ENCODE peak calls at places on chromosomes 1 and 21, in seven cellular contexts. B is CD8-positive, alpha-beta T cell; N is hepatocyte; V is HepG2; Y is DND-41; H is ovary; S is CD8-positive, alpha-beta memory T cell. O is an unnamed sample.

GRCh38 chr1:59367269-59368006 is 70.5 kb downstream of the FGGY start:
- DNase-seq in N (peak; percentile 58), Y (no peak), H (peak; percentile 75), S (no peak), V (no peak), B (no peak), O (no peak)

GRCh38 chr1:231485029-231485784 is 43.3 kb upstream of the TSNAX start:
- DNase-seq in B (no peak), Y (no peak), H (no peak), N (no peak), V (peak; percentile 24), S (no peak), O (no peak)

GRCh38 chr21:44726803-44727202 is 15.4 kb upstream of the TSPEAR start:
- DNase-seq in H (no peak), V (no peak), N (no peak), B (no peak), S (no peak), Y (no peak), O (no peak)

GRCh38 chr21:20698585-20698984 is 299.6 kb upstream of the NCAM2 start:
- DNase-seq in H (no peak), V (no peak), S (no peak), B (no peak), N (no peak), Y (no peak), O (no peak)

GRCh38 chr21:46021398-46021797 is 39.8 kb downstream of the COL6A1 start:
- DNase-seq in S (no peak), H (no peak), Y (no peak), V (no peak), N (no peak), B (no peak), O (no peak)

GRCh38 chr1:27382950-27383627 is at the start of gene CD164L2:
- DNase-seq in S (no peak), Y (no peak), H (no peak), V (no peak), N (peak; percentile 84), B (no peak), O (peak; percentile 62)

GRCh38 chr21:31509108-31510017 is 150.1 kb upstream of the SOD1 start:
- DNase-seq in B (peak; percentile 29), S (peak; percentile 18), H (no peak), Y (peak; percentile 55), V (peak; percentile 18), N (peak; percentile 57), O (peak; percentile 3)

GRCh38 chr1:165894591-165894990 is 67.2 kb downstream of the UCK2 start:
- DNase-seq in H (no peak), S (no peak), B (no peak), V (no peak), N (no peak), Y (no peak), O (no peak)

GRCh38 chr1:239995281-239995680 is 96.4 kb upstream of the FMN2 start:
- DNase-seq in S (no peak), B (no peak), V (no peak), H (no peak), N (no peak), Y (no peak), O (no peak)

GRCh38 chr1:91672601-91673161 is 172.0 kb downstream of the CDC7 start:
- DNase-seq in H (no peak), N (no peak), Y (no peak), B (no peak), S (no peak), V (no peak), O (no peak)

GRCh38 chr1:106225406-106225805 is 831.1 kb upstream of the PRMT6 start:
- DNase-seq in V (no peak), H (no peak), B (no peak), N (no peak), Y (no peak), S (no peak), O (no peak)

GRCh38 chr1:5514519-5515183 is 477.6 kb downstream of the NPHP4 start:
- DNase-seq in S (peak; percentile 41), H (peak; percentile 75), B (peak; percentile 48), Y (peak; percentile 71), V (peak; percentile 21), N (peak; percentile 81), O (peak; percentile 38)

GRCh38 chr1:32400876-32401631 is 6.8 kb upstream of the BSDC1 start:
- DNase-seq in H (peak; percentile 89), N (peak; percentile 94), Y (peak; percentile 69), B (no peak), V (peak; percentile 66), S (peak; percentile 21), O (peak; percentile 89)

GRCh38 chr1:114032271-114033218 is 53.3 kb downstream of the OLFML3 start:
- DNase-seq in Y (no peak), N (peak; percentile 40), H (no peak), S (no peak), V (no peak), B (no peak), O (no peak)

GRCh38 chr1:86987446-86987845 is 73.0 kb downstream of the HS2ST1 start:
- DNase-seq in B (no peak), H (no peak), V (no peak), S (no peak), Y (no peak), N (no peak), O (no peak)

GRCh38 chr1:77168358-77168757 is 50.9 kb downstream of the PIGK start:
- DNase-seq in H (no peak), B (no peak), V (no peak), Y (no peak), N (no peak), S (no peak), O (no peak)

GRCh38 chr1:27004471-27005165 is 8.0 kb downstream of the TENT5B start:
- DNase-seq in Y (no peak), N (peak; percentile 72), S (no peak), B (no peak), V (no peak), H (no peak), O (no peak)

GRCh38 chr21:31133243-31133830 is 95.1 kb upstream of the KRTAP19-8 start:
- DNase-seq in S (no peak), H (no peak), N (no peak), V (no peak), Y (peak; percentile 50), B (no peak), O (no peak)

GRCh38 chr1:244272471-244273261 is 179.0 kb downstream of the ADSS2 start:
- DNase-seq in S (peak; percentile 59), B (peak; percentile 42), V (peak; percentile 70), N (peak; percentile 87), Y (peak; percentile 76), H (peak; percentile 59), O (peak; percentile 79)

GRCh38 chr1:181817091-181817490 is 244.4 kb downstream of the ZNF648 start:
- DNase-seq in V (no peak), N (no peak), Y (no peak), S (no peak), H (no peak), B (no peak), O (no peak)

GRCh38 chr1:163201906-163202305 is 810 bp downstream of the RGS5 start:
- DNase-seq in H (no peak), N (no peak), S (no peak), B (no peak), V (no peak), Y (no peak), O (no peak)

GRCh38 chr1:228154021-228154684 is 4.4 kb downstream of the GJC2 start:
- DNase-seq in N (no peak), S (no peak), H (peak; percentile 21), B (no peak), V (no peak), Y (no peak), O (no peak)

GRCh38 chr1:212481438-212481767 is 48.7 kb downstream of the NENF start:
- DNase-seq in S (no peak), N (no peak), B (no peak), Y (no peak), V (no peak), H (no peak), O (no peak)

GRCh38 chr1:34053660-34054059 is 111.4 kb downstream of the CSMD2 start:
- DNase-seq in B (no peak), S (no peak), V (no peak), Y (no peak), H (no peak), N (no peak), O (no peak)

GRCh38 chr21:31623664-31624063 is 35.8 kb upstream of the SOD1 start:
- DNase-seq in B (no peak), N (no peak), Y (no peak), H (no peak), S (no peak), V (no peak), O (no peak)

DNA sequence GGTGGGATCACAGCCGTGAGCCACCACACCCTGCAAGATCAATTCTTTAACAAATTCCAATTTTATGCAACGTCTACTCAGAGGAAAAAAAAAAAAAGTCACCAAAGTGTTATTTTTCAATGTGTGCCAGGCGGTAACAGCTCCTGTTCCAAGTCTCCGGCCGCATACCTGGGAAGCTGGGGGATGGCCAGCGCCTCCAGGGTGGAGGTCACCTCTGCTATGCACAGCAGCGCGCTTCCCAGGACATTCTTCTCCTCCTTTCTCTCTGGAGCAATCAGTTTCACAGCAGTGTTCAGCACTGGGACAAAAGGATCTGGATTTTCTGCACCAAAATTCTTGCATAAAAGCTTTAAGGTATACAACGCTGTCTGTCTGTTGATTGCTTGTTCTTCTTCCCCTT is 34.3 kb downstream of the LGALS8 start:
- DNase-seq in N (no peak), S (no peak), H (no peak), B (no peak), V (no peak), Y (no peak), O (no peak)
- H3K36me3 ChIP-seq in N (no peaks in the 10 kb centered on the region), S (peaks cover 56% of the 10 kb centered on the region), H (no peaks in the 10 kb centered on the region), B (peaks cover 32% of the 10 kb centered on the region), V (peaks cover 71% of the 10 kb centered on the region), Y (peaks cover 94% of the 10 kb centered on the region), O (peaks cover 20% of the 10 kb centered on the region)

GRCh38 chr1:207420109-207420508 is 34.0 kb upstream of the CR2 start:
- DNase-seq in Y (no peak), V (no peak), S (no peak), H (no peak), N (no peak), B (no peak), O (no peak)
- H3K36me3 ChIP-seq in Y (no peaks in the 10 kb centered on the region), V (no peaks in the 10 kb centered on the region), S (no peaks in the 10 kb centered on the region), H (no peaks in the 10 kb centered on the region), N (no peaks in the 10 kb centered on the region), B (no peaks in the 10 kb centered on the region), O (no peaks in the 10 kb centered on the region)

DNA sequence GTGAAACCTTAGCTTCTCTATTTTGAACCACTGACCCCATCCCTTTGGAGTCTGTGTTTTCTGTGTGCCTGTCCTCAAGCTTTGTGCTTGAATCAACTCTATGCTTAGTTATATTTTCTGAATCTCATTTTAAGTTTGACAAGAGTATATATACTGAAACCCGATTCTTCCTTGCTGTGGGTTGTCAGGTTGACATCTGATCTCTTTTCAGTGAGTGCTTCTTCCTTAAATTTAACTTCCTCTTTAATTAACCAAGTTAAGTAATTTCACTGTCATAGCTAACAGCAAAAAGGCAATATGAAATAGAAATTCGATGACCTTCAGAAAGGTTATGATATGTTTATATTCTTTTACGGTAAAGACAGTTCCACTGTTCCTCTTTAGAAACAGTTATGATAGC is 69.4 kb downstream of the C1orf21 start:
- DNase-seq in N (no peak), S (no peak), V (no peak), Y (no peak), B (no peak), H (no peak), O (no peak)
- H3K36me3 ChIP-seq in N (no peaks in the 10 kb centered on the region), S (no peaks in the 10 kb centered on the region), V (no peaks in the 10 kb centered on the region), Y (no peaks in the 10 kb centered on the region), B (no peaks in the 10 kb centered on the region), H (no peaks in the 10 kb centered on the region), O (no peaks in the 10 kb centered on the region)

DNA sequence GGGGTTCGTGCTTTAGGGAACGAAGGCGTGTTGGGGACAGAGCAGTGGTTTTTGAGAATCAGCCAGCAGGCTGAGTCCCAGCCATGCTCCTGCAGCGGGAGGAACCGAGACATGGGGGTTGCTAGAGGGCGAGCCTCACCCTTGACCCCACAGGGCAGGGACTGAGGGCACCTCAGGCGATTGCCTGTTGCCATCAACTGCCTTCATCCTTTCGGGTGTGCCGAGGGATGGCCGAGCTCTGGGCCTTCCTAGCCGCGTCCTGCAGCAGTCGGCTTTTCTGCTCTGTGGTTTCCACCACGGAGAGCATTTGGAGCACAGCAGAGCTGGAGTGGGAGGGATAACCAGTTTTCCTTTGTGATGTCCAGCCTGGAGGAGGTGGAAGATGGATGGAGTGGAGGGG is 13.3 kb downstream of the SPSB1 start:
- DNase-seq in H (no peak), V (no peak), B (no peak), Y (no peak), S (no peak), N (no peak), O (no peak)
- H3K36me3 ChIP-seq in H (no peaks in the 10 kb centered on the region), V (no peaks in the 10 kb centered on the region), B (no peaks in the 10 kb centered on the region), Y (peaks cover 40% of the 10 kb centered on the region), S (no peaks in the 10 kb centered on the region), N (no peaks in the 10 kb centered on the region), O (no peaks in the 10 kb centered on the region)

O was measured in small intestine.